ENCODE peak calls at places on chromosomes 4 and X, in four cellular contexts. D, B, W and G are unnamed samples.

GRCh38 chrX:136781180-136781797 is 557 bp upstream of the ARHGEF6 start:
- DNase-seq in B (no peak), W (no peak), D (no peak), G (no peak)

GRCh38 chr4:105088110-105088879 is 58.4 kb upstream of the TET2 start:
- DNase-seq in B (peak), W (peak), D (no peak), G (no peak)

GRCh38 chr4:20249333-20249732 is 2.4 kb upstream of the SLIT2 start:
- DNase-seq in D (no peak), W (no peak), B (peak), G (peak)

GRCh38 chr4:3358660-3359059 is 65.8 kb downstream of the RGS12 start:
- DNase-seq in W (no peak), B (no peak), D (no peak), G (no peak)

GRCh38 chrX:56281789-56282188 is 49.6 kb downstream of the KLF8 start:
- DNase-seq in W (no peak), D (no peak), B (peak), G (no peak)

GRCh38 chr4:22170353-22170752 is 221.8 kb upstream of the KCNIP4 start:
- DNase-seq in D (no peak), B (no peak), W (no peak), G (no peak)

GRCh38 chrX:18885317-18886004 is 98.5 kb downstream of the PHKA2 start:
- DNase-seq in D (no peak), B (no peak), W (peak), G (no peak)

GRCh38 chrX:153905481-153906095 is 1.1 kb downstream of the AVPR2 start:
- DNase-seq in B (no peak), D (no peak), W (no peak), G (no peak)

GRCh38 chr4:152106113-152106763 is 345.4 kb upstream of the GATB start:
- DNase-seq in B (no peak), W (peak), D (peak), G (peak)

GRCh38 chrX:154369453-154370299 is 4.8 kb downstream of the FLNA start:
- DNase-seq in W (peak), B (peak), D (peak), G (peak)

GRCh38 chr4:145936142-145937020 is 2.2 kb downstream of the ZNF827 start:
- DNase-seq in W (peak), B (peak), D (no peak), G (peak)

GRCh38 chr4:14640476-14640875 is 361.8 kb upstream of the CPEB2 start:
- DNase-seq in W (no peak), D (no peak), B (no peak), G (no peak)

GRCh38 chr4:118059397-118059796 is 25.1 kb downstream of the NDST3 start:
- DNase-seq in D (no peak), W (no peak), B (no peak), G (no peak)

GRCh38 chr4:67103001-67103737 is 442.1 kb downstream of the CENPC start:
- DNase-seq in B (peak), W (no peak), D (no peak), G (no peak)

GRCh38 chr4:89212666-89213381 is 94.8 kb downstream of the GPRIN3 start:
- DNase-seq in B (no peak), W (no peak), D (no peak), G (no peak)

GRCh38 chrX:38313190-38313589 is 14.1 kb downstream of the RPGR start:
- DNase-seq in B (no peak), D (no peak), W (no peak), G (no peak)
- H3K27ac ChIP-seq in B (no peak), D (no peak), W (no peak), G (no peak)

DNA sequence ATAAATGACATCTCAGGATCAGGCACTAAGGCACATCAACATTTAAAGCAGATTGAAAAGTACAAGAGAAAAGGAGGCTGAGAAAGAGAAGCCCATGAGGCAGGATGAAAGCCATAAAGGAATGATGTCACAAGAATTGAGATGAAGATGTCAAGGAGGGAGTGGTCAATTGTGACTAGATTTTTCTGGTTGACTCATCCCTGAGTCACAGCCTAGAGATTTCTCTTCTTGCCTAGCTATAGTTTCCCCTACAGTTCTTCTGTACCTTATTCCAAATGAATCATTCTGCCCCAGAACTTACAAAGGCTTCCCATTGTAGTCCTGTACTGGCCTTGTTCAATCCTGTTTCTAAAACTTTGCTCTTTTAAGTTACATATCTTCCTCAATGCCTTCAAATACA is 3.4 kb upstream of the USP53 start:
- DNase-seq in W (no peak), D (no peak), B (no peak), G (no peak)
- H3K27ac ChIP-seq in W (no peak), D (no peak), B (no peak), G (no peak)

GRCh38 chrX:13994681-13995080 is 35.0 kb downstream of the GEMIN8 start:
- DNase-seq in W (no peak), B (no peak), D (no peak), G (no peak)
- H3K27ac ChIP-seq in W (no peak), B (no peak), D (no peak), G (no peak)

GRCh38 chr4:185729300-185729912 is 82.6 kb downstream of the SORBS2 start:
- DNase-seq in D (no peak), B (no peak), W (no peak), G (no peak)

GRCh38 chr4:185730849-185731608 is 81.0 kb downstream of the SORBS2 start:
- DNase-seq in W (no peak), B (no peak), D (no peak), G (no peak)

GRCh38 chr4:185726931-185727330 is 85.1 kb downstream of the SORBS2 start:
- DNase-seq in W (no peak), B (no peak), D (no peak), G (no peak)

GRCh38 chr4:185728886-185729285 is 83.1 kb downstream of the SORBS2 start:
- DNase-seq in B (no peak), W (no peak), D (no peak), G (no peak)

DNA sequence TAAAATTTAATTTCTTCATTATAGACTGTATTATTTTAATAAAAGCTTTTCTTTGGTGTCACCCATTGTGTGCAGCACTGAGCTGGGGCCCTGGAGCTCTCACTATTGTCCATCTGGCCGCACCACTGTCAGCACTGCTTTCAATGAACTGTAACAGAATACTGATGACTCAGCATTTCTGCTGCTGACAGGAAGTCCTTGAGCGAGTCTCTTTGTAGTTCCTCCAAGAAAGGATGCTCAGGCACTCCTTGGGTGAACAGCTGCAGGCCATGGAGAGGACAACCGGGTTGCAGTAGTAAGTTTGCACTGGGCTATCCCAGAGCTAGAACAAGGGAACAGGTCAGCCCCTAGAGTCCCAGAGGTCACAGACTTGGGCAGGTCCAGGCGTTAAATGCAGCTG is 81.6 kb downstream of the SORBS2 start:
- DNase-seq in D (no peak), W (no peak), B (peak), G (no peak)
- H3K27ac ChIP-seq in D (peak), W (no peak), B (no peak), G (peak)

DNA sequence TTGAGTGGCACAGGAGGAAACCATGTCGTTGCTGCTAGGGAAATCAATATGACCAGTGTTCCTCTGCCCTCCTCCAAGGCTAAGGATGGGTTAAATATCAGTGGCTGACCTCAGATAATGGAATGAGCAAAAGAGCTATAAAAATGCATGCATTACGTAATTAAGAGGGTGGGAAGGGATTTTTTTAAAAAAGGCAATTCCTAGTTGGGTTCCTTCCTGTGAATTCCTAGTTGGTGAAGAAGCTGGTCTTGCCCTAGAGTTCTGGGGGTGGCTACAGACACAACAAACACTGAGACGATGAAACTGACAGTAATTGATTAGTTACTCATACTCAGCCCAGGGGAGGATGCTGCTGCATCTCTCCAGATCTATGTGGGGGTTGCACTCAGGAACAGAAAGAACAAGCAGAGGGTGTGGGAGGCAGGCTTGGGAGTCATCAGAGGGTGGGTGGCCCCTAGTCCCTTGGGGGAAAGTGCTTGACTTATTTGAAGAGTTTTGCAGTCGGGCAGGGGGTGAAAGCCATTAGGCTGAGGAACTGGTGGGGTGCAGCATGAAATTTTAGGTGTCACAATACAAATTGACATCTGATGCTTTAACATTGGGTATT is 662.0 kb upstream of the FRG1 start:
- DNase-seq in W (no peak), D (no peak), B (no peak), G (no peak)
- H3K27ac ChIP-seq in W (no peak), D (no peak), B (no peak), G (no peak)

GRCh38 chr4:186201535-186202230 is 10.3 kb downstream of the CYP4V2 start:
- DNase-seq in D (no peak), B (peak), W (no peak), G (peak)

GRCh38 chr4:186203391-186203802 is 12.0 kb downstream of the CYP4V2 start:
- DNase-seq in B (no peak), D (no peak), W (peak), G (no peak)

GRCh38 chr4:186200436-186201409 is 9.4 kb downstream of the CYP4V2 start:
- DNase-seq in B (peak), W (no peak), D (no peak), G (no peak)

GRCh38 chr4:186204103-186204559 is 12.8 kb downstream of the CYP4V2 start:
- DNase-seq in B (no peak), D (no peak), W (peak), G (peak)

DNA sequence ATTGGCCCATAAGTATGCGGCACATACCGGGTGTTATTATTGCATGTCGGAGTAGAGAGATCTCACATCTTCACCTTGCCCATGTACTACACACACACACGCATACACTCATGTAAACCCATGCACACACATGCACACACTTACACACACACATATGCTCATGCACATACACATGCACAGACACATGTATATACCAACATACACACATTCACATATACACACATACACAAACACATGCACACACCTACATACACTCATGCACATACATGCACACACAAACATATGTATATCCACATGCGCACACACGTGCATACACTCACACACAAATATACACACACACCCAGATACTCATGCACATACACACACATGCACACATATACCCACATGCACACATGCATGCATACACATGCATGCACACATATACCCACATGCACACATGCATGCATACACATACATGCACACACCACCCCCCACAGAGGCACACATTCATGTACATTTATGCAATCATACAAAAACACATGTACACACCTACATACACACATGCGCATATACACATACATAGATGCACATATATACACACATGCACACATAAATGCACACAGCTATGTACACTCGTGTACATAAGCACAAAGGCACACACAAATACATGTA is 11.2 kb downstream of the CYP4V2 start:
- DNase-seq in W (no peak), D (no peak), B (no peak), G (no peak)
- H3K27ac ChIP-seq in W (no peak), D (no peak), B (no peak), G (no peak)